ENCODE peak calls at places on chromosomes 3 and 15, in five cellular contexts. One of them, this sample, is unnamed.

GRCh38 chr15:50390549-50391264 is 33.5 kb upstream of the USP8 start:
- DNase-seq in endothelial cell: no peak
- DNase-seq in AG09319: no peak
- DNase-seq in RWPE1: no peak
- DNase-seq in PC-3: no peak
- DNase-seq in this sample: no peak

GRCh38 chr15:25690673-25691543 is 172.2 kb downstream of the ATP10A start:
- DNase-seq in AG09319: peak
- DNase-seq in endothelial cell: no peak
- DNase-seq in RWPE1: peak
- DNase-seq in PC-3: peak
- DNase-seq in this sample: no peak

GRCh38 chr15:68691667-68692066 is 112.9 kb downstream of the CORO2B start:
- DNase-seq in AG09319: no peak
- DNase-seq in RWPE1: no peak
- DNase-seq in PC-3: peak
- DNase-seq in endothelial cell: no peak
- DNase-seq in this sample: peak

GRCh38 chr3:120567370-120568197 is 28.6 kb upstream of the NDUFB4 start:
- DNase-seq in AG09319: no peak
- DNase-seq in RWPE1: no peak
- DNase-seq in PC-3: peak
- DNase-seq in endothelial cell: no peak
- DNase-seq in this sample: no peak

GRCh38 chr15:43100971-43101370 is 4.9 kb downstream of the UBR1 start:
- DNase-seq in PC-3: no peak
- DNase-seq in AG09319: no peak
- DNase-seq in endothelial cell: no peak
- DNase-seq in RWPE1: peak
- DNase-seq in this sample: no peak

GRCh38 chr3:13718000-13718399 is 161.9 kb downstream of the WNT7A start:
- DNase-seq in endothelial cell: no peak
- DNase-seq in AG09319: no peak
- DNase-seq in PC-3: no peak
- DNase-seq in RWPE1: no peak
- DNase-seq in this sample: no peak

GRCh38 chr3:160331127-160331937 is 67.7 kb downstream of the IFT80 start:
- DNase-seq in AG09319: peak
- DNase-seq in PC-3: peak
- DNase-seq in RWPE1: peak
- DNase-seq in endothelial cell: no peak
- DNase-seq in this sample: no peak

GRCh38 chr3:13088020-13089006 is 15.1 kb upstream of the IQSEC1 start:
- DNase-seq in PC-3: no peak
- DNase-seq in AG09319: no peak
- DNase-seq in endothelial cell: no peak
- DNase-seq in RWPE1: no peak
- DNase-seq in this sample: no peak

This sample was measured in SK-N-MC.